ENCODE peak calls at places on chromosomes 11 and 22, in ten cellular contexts. One of them, this sample, is unnamed.
A peak's percentile ranks its signal among the peaks of the same experiment; 100 is the strongest.

GRCh38 chr11:58028687-58029411 is 1.9 kb upstream of the OR6Q1 start:
- DNase-seq in ovary: no peak
- DNase-seq in IMR-90: peak; percentile 90
- DNase-seq in A549: no peak
- DNase-seq in transverse colon: no peak
- DNase-seq in psoas muscle: no peak
- DNase-seq in PC-3: no peak
- DNase-seq in SJSA1: no peak
- DNase-seq in cardiac muscle cell: no peak
- DNase-seq in heart left ventricle: no peak
- DNase-seq in this sample: no peak

GRCh38 chr11:20193307-20193706 is 33.0 kb upstream of the DBX1 start:
- DNase-seq in ovary: no peak
- DNase-seq in IMR-90: no peak
- DNase-seq in A549: no peak
- DNase-seq in transverse colon: no peak
- DNase-seq in psoas muscle: no peak
- DNase-seq in PC-3: no peak
- DNase-seq in SJSA1: no peak
- DNase-seq in cardiac muscle cell: no peak
- DNase-seq in heart left ventricle: no peak
- DNase-seq in this sample: no peak

GRCh38 chr11:117796456-117797428 is at the start of gene DSCAML1:
- DNase-seq in ovary: no peak
- DNase-seq in IMR-90: no peak
- DNase-seq in A549: peak; percentile 53
- DNase-seq in transverse colon: no peak
- DNase-seq in psoas muscle: no peak
- DNase-seq in PC-3: no peak
- DNase-seq in SJSA1: no peak
- DNase-seq in cardiac muscle cell: peak; percentile 56
- DNase-seq in heart left ventricle: peak; percentile 66
- DNase-seq in this sample: no peak

GRCh38 chr22:45262931-45263789 is 21.6 kb upstream of the UPK3A start:
- DNase-seq in ovary: no peak
- DNase-seq in IMR-90: no peak
- DNase-seq in A549: no peak
- DNase-seq in transverse colon: peak; percentile 52
- DNase-seq in psoas muscle: peak; percentile 56
- DNase-seq in PC-3: no peak
- DNase-seq in SJSA1: no peak
- DNase-seq in cardiac muscle cell: no peak
- DNase-seq in heart left ventricle: no peak
- DNase-seq in this sample: no peak

GRCh38 chr11:93054881-93055280 is 85.4 kb downstream of the MTNR1B start:
- DNase-seq in ovary: no peak
- DNase-seq in IMR-90: peak; percentile 99
- DNase-seq in A549: peak; percentile 64
- DNase-seq in transverse colon: no peak
- DNase-seq in psoas muscle: no peak
- DNase-seq in PC-3: peak; percentile 94
- DNase-seq in SJSA1: peak; percentile 70
- DNase-seq in cardiac muscle cell: no peak
- DNase-seq in heart left ventricle: no peak
- DNase-seq in this sample: no peak

GRCh38 chr11:19110290-19110689 is 6.7 kb upstream of the ZDHHC13 start:
- DNase-seq in ovary: no peak
- DNase-seq in IMR-90: no peak
- DNase-seq in A549: no peak
- DNase-seq in transverse colon: no peak
- DNase-seq in psoas muscle: peak; percentile 46
- DNase-seq in PC-3: no peak
- DNase-seq in SJSA1: no peak
- DNase-seq in cardiac muscle cell: no peak
- DNase-seq in heart left ventricle: no peak
- DNase-seq in this sample: no peak

GRCh38 chr11:1041471-1041870 is 5.0 kb upstream of the MUC6 start:
- DNase-seq in ovary: no peak
- DNase-seq in IMR-90: no peak
- DNase-seq in A549: no peak
- DNase-seq in transverse colon: no peak
- DNase-seq in psoas muscle: peak; percentile 5
- DNase-seq in PC-3: peak; percentile 27
- DNase-seq in SJSA1: no peak
- DNase-seq in cardiac muscle cell: no peak
- DNase-seq in heart left ventricle: peak; percentile 49
- DNase-seq in this sample: no peak

GRCh38 chr11:60111793-60112192 is 23.3 kb downstream of the MS4A2 start:
- DNase-seq in ovary: no peak
- DNase-seq in IMR-90: no peak
- DNase-seq in A549: no peak
- DNase-seq in transverse colon: no peak
- DNase-seq in psoas muscle: no peak
- DNase-seq in PC-3: no peak
- DNase-seq in SJSA1: no peak
- DNase-seq in cardiac muscle cell: no peak
- DNase-seq in heart left ventricle: no peak
- DNase-seq in this sample: no peak

GRCh38 chr22:28906312-28906711 is 22.9 kb downstream of the ZNRF3 start:
- DNase-seq in ovary: no peak
- DNase-seq in IMR-90: no peak
- DNase-seq in A549: no peak
- DNase-seq in transverse colon: no peak
- DNase-seq in psoas muscle: no peak
- DNase-seq in PC-3: no peak
- DNase-seq in SJSA1: no peak
- DNase-seq in cardiac muscle cell: no peak
- DNase-seq in heart left ventricle: no peak
- DNase-seq in this sample: no peak

DNA sequence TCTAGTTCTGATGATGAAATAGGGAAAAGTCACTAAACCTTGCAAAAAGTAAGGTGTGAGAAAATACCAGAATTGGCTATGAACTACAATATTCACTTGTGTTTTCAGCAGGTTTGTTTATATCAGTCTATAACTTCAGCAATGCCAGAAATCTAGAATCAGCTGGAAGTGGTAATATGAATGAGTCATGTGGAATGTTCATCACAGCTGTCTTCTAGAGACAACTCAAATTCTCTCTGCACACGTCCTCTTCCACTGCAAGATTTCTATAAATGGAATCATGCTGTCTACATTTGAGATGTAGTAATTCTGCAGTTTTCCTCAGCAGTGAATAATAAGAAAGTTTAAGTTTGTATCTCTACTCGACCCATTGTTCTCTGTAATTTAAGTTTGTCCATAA is 89.9 kb downstream of the OR4A15 start:
- DNase-seq in ovary: no peak
- DNase-seq in IMR-90: no peak
- DNase-seq in A549: no peak
- DNase-seq in transverse colon: no peak
- DNase-seq in psoas muscle: no peak
- DNase-seq in PC-3: peak; percentile 61
- DNase-seq in SJSA1: no peak
- DNase-seq in cardiac muscle cell: no peak
- DNase-seq in heart left ventricle: no peak
- DNase-seq in this sample: no peak
- H3K9me3 ChIP-seq in ovary: no peaks in the 10 kb centered on the region
- H3K9me3 ChIP-seq in IMR-90: peaks cover 5% of the 10 kb centered on the region
- H3K9me3 ChIP-seq in A549: peaks cover 3% of the 10 kb centered on the region
- H3K9me3 ChIP-seq in transverse colon: no peaks in the 10 kb centered on the region
- H3K9me3 ChIP-seq in psoas muscle: no peaks in the 10 kb centered on the region
- H3K9me3 ChIP-seq in PC-3: no peaks in the 10 kb centered on the region
- H3K9me3 ChIP-seq in SJSA1: peaks cover 10% of the 10 kb centered on the region
- H3K9me3 ChIP-seq in cardiac muscle cell: no peaks in the 10 kb centered on the region
- H3K9me3 ChIP-seq in heart left ventricle: no peaks in the 10 kb centered on the region
- H3K9me3 ChIP-seq in this sample: no peaks in the 10 kb centered on the region

GRCh38 chr22:47423266-47423665 is 660.8 kb downstream of the TBC1D22A start:
- DNase-seq in ovary: no peak
- DNase-seq in IMR-90: no peak
- DNase-seq in A549: no peak
- DNase-seq in transverse colon: no peak
- DNase-seq in psoas muscle: no peak
- DNase-seq in PC-3: no peak
- DNase-seq in SJSA1: no peak
- DNase-seq in cardiac muscle cell: no peak
- DNase-seq in heart left ventricle: no peak
- DNase-seq in this sample: no peak
- H3K9me3 ChIP-seq in ovary: no peaks in the 10 kb centered on the region
- H3K9me3 ChIP-seq in IMR-90: peaks cover 17% of the 10 kb centered on the region
- H3K9me3 ChIP-seq in A549: no peaks in the 10 kb centered on the region
- H3K9me3 ChIP-seq in transverse colon: no peaks in the 10 kb centered on the region
- H3K9me3 ChIP-seq in psoas muscle: no peaks in the 10 kb centered on the region
- H3K9me3 ChIP-seq in PC-3: no peaks in the 10 kb centered on the region
- H3K9me3 ChIP-seq in SJSA1: no peaks in the 10 kb centered on the region
- H3K9me3 ChIP-seq in cardiac muscle cell: no peaks in the 10 kb centered on the region
- H3K9me3 ChIP-seq in heart left ventricle: peaks cover 4% of the 10 kb centered on the region
- H3K9me3 ChIP-seq in this sample: no peaks in the 10 kb centered on the region

DNA sequence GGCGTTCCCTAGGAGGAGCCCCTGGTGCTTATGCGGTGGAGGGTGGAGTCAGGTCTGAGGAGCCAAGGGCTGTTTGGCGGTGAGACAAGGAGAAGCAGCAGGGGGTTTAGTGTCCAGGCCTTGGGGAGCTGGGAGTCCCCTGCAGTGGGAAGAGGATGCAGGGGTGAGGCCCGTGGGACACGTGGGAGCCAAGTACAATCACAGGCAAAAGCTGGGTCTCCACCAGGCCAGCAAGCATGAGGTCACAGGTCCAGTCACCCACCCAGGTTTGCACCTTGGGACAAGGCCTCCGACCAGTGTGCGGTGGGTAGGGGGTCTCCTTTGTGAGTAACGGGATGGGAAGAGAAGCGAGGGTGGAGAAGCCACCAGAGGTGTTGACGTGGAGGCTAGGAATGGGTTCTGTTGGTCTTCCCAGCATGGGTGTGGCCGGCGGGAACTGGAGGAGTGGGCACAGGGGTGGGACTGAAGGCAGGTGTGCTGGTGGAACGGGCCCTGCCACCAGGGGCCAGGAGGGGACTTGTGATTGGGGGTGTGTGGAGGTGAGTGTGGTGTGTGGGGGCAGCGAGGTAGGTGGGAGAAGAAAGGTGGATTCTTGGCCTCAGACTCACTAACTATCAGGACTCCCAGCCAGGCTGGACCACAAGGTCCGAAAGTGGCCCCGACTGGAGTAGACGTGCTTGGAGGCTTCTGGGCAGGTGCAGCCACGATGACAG is 953.6 kb downstream of the TBC1D22A start:
- DNase-seq in ovary: no peak
- DNase-seq in IMR-90: no peak
- DNase-seq in A549: no peak
- DNase-seq in transverse colon: no peak
- DNase-seq in psoas muscle: no peak
- DNase-seq in PC-3: no peak
- DNase-seq in SJSA1: no peak
- DNase-seq in cardiac muscle cell: no peak
- DNase-seq in heart left ventricle: no peak
- DNase-seq in this sample: no peak
- H3K9me3 ChIP-seq in ovary: no peaks in the 10 kb centered on the region
- H3K9me3 ChIP-seq in IMR-90: peaks cover 48% of the 10 kb centered on the region
- H3K9me3 ChIP-seq in A549: no peaks in the 10 kb centered on the region
- H3K9me3 ChIP-seq in transverse colon: no peaks in the 10 kb centered on the region
- H3K9me3 ChIP-seq in psoas muscle: no peaks in the 10 kb centered on the region
- H3K9me3 ChIP-seq in PC-3: no peaks in the 10 kb centered on the region
- H3K9me3 ChIP-seq in SJSA1: no peaks in the 10 kb centered on the region
- H3K9me3 ChIP-seq in cardiac muscle cell: no peaks in the 10 kb centered on the region
- H3K9me3 ChIP-seq in heart left ventricle: no peaks in the 10 kb centered on the region
- H3K9me3 ChIP-seq in this sample: no peaks in the 10 kb centered on the region

GRCh38 chr11:99814738-99815137 is 794.0 kb downstream of the CNTN5 start:
- DNase-seq in ovary: no peak
- DNase-seq in IMR-90: no peak
- DNase-seq in A549: no peak
- DNase-seq in transverse colon: no peak
- DNase-seq in psoas muscle: no peak
- DNase-seq in PC-3: peak; percentile 16
- DNase-seq in SJSA1: no peak
- DNase-seq in cardiac muscle cell: no peak
- DNase-seq in heart left ventricle: no peak
- DNase-seq in this sample: peak; percentile 16

GRCh38 chr11:99818991-99819390 is 798.2 kb downstream of the CNTN5 start:
- DNase-seq in ovary: no peak
- DNase-seq in IMR-90: no peak
- DNase-seq in A549: no peak
- DNase-seq in transverse colon: no peak
- DNase-seq in psoas muscle: no peak
- DNase-seq in PC-3: no peak
- DNase-seq in SJSA1: no peak
- DNase-seq in cardiac muscle cell: no peak
- DNase-seq in heart left ventricle: no peak
- DNase-seq in this sample: no peak

DNA sequence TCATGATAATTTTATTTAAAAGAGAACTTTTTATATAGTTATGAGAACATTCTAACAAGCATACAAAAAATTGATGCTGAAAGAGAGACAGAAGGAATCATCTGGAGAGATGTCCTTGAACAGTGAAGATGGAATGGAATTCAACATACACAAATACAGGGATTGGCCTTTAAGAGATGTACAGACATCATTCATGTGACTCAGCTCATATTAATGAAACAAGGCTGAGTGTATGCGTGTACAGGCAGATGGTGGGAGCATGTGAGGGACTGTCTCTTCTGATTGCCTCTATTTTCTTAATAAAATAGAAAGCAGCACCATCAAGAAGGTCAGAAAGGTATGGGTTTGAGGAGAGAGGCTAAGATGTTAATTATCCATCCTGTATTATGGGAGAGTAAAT is 793.3 kb downstream of the CNTN5 start:
- DNase-seq in ovary: no peak
- DNase-seq in IMR-90: no peak
- DNase-seq in A549: no peak
- DNase-seq in transverse colon: no peak
- DNase-seq in psoas muscle: no peak
- DNase-seq in PC-3: no peak
- DNase-seq in SJSA1: no peak
- DNase-seq in cardiac muscle cell: no peak
- DNase-seq in heart left ventricle: no peak
- DNase-seq in this sample: no peak
- H3K9me3 ChIP-seq in ovary: no peaks in the 10 kb centered on the region
- H3K9me3 ChIP-seq in IMR-90: no peaks in the 10 kb centered on the region
- H3K9me3 ChIP-seq in A549: no peaks in the 10 kb centered on the region
- H3K9me3 ChIP-seq in transverse colon: no peaks in the 10 kb centered on the region
- H3K9me3 ChIP-seq in psoas muscle: no peaks in the 10 kb centered on the region
- H3K9me3 ChIP-seq in PC-3: no peaks in the 10 kb centered on the region
- H3K9me3 ChIP-seq in SJSA1: no peaks in the 10 kb centered on the region
- H3K9me3 ChIP-seq in cardiac muscle cell: no peaks in the 10 kb centered on the region
- H3K9me3 ChIP-seq in heart left ventricle: no peaks in the 10 kb centered on the region
- H3K9me3 ChIP-seq in this sample: no peaks in the 10 kb centered on the region

GRCh38 chr22:49687333-49687732 is 140.3 kb downstream of the BRD1 start:
- DNase-seq in ovary: no peak
- DNase-seq in IMR-90: no peak
- DNase-seq in A549: no peak
- DNase-seq in transverse colon: no peak
- DNase-seq in psoas muscle: no peak
- DNase-seq in PC-3: no peak
- DNase-seq in SJSA1: peak; percentile 37
- DNase-seq in cardiac muscle cell: no peak
- DNase-seq in heart left ventricle: no peak
- DNase-seq in this sample: no peak
- H3K9me3 ChIP-seq in ovary: no peaks in the 10 kb centered on the region
- H3K9me3 ChIP-seq in IMR-90: peaks cover 17% of the 10 kb centered on the region
- H3K9me3 ChIP-seq in A549: peaks cover 3% of the 10 kb centered on the region
- H3K9me3 ChIP-seq in transverse colon: no peaks in the 10 kb centered on the region
- H3K9me3 ChIP-seq in psoas muscle: no peaks in the 10 kb centered on the region
- H3K9me3 ChIP-seq in PC-3: no peaks in the 10 kb centered on the region
- H3K9me3 ChIP-seq in SJSA1: no peaks in the 10 kb centered on the region
- H3K9me3 ChIP-seq in cardiac muscle cell: no peaks in the 10 kb centered on the region
- H3K9me3 ChIP-seq in heart left ventricle: peaks cover 5% of the 10 kb centered on the region
- H3K9me3 ChIP-seq in this sample: no peaks in the 10 kb centered on the region

GRCh38 chr11:42054351-42054750 is 594.9 kb upstream of the LRRC4C start:
- DNase-seq in ovary: no peak
- DNase-seq in IMR-90: no peak
- DNase-seq in A549: no peak
- DNase-seq in transverse colon: no peak
- DNase-seq in psoas muscle: no peak
- DNase-seq in PC-3: peak; percentile 68
- DNase-seq in SJSA1: no peak
- DNase-seq in cardiac muscle cell: no peak
- DNase-seq in heart left ventricle: no peak
- DNase-seq in this sample: no peak
- H3K9me3 ChIP-seq in ovary: no peaks in the 10 kb centered on the region
- H3K9me3 ChIP-seq in IMR-90: peaks cover 3% of the 10 kb centered on the region
- H3K9me3 ChIP-seq in A549: peaks cover 2% of the 10 kb centered on the region
- H3K9me3 ChIP-seq in transverse colon: no peaks in the 10 kb centered on the region
- H3K9me3 ChIP-seq in psoas muscle: no peaks in the 10 kb centered on the region
- H3K9me3 ChIP-seq in PC-3: no peaks in the 10 kb centered on the region
- H3K9me3 ChIP-seq in SJSA1: no peaks in the 10 kb centered on the region
- H3K9me3 ChIP-seq in cardiac muscle cell: no peaks in the 10 kb centered on the region
- H3K9me3 ChIP-seq in heart left ventricle: no peaks in the 10 kb centered on the region
- H3K9me3 ChIP-seq in this sample: no peaks in the 10 kb centered on the region